ENCODE peak calls at places on chromosomes 13 and 19, in six cellular contexts. D, J, X, A, N and O are unnamed samples.

GRCh38 chr19:5993516-5994406 is 15.8 kb upstream of the RANBP3 start:
- DNase-seq in D (peak; percentile 81), J (no peak), X (peak; percentile 46), A (no peak), N (no peak), O (no peak)

GRCh38 chr19:15288146-15288963 is 44.0 kb downstream of the BRD4 start:
- DNase-seq in D (peak; percentile 80), J (no peak), X (peak; percentile 41), A (no peak), N (no peak), O (no peak)

GRCh38 chr13:32261567-32261966 is 53.6 kb downstream of the ZAR1L start:
- DNase-seq in D (peak; percentile 96), J (no peak), X (peak; percentile 41), A (peak; percentile 30), N (peak; percentile 21), O (no peak)

GRCh38 chr13:109785892-109786450 is 412 bp downstream of the IRS2 start:
- DNase-seq in D (no peak), J (no peak), X (no peak), A (no peak), N (peak; percentile 47), O (no peak)

GRCh38 chr13:40026741-40027140 is 371.3 kb downstream of the COG6 start:
- DNase-seq in D (no peak), J (no peak), X (no peak), A (no peak), N (no peak), O (no peak)

GRCh38 chr13:104327217-104327616 is 1261.0 kb upstream of the SLC10A2 start:
- DNase-seq in D (no peak), J (no peak), X (no peak), A (no peak), N (no peak), O (no peak)

GRCh38 chr19:634975-635652 is 1.8 kb upstream of the POLRMT start:
- DNase-seq in D (no peak), J (no peak), X (no peak), A (no peak), N (no peak), O (no peak)

GRCh38 chr13:25210842-25211241 is 38.8 kb upstream of the AMER2 start:
- DNase-seq in D (no peak), J (no peak), X (no peak), A (no peak), N (no peak), O (no peak)

GRCh38 chr19:2083174-2083854 is 12.8 kb downstream of the MOB3A start:
- DNase-seq in D (peak; percentile 80), J (no peak), X (no peak), A (no peak), N (no peak), O (no peak)

GRCh38 chr13:37319041-37319443 is 213.6 kb upstream of the CSNK1A1L start:
- DNase-seq in D (no peak), J (no peak), X (no peak), A (no peak), N (no peak), O (no peak)

GRCh38 chr13:51731759-51732158 is 72.2 kb downstream of the DHRS12 start:
- DNase-seq in D (no peak), J (no peak), X (no peak), A (no peak), N (no peak), O (no peak)

GRCh38 chr13:80339841-80340642 is 884 bp downstream of the SPRY2 start:
- DNase-seq in D (peak; percentile 74), J (peak; percentile 61), X (peak; percentile 46), A (peak; percentile 46), N (peak; percentile 14), O (no peak)

GRCh38 chr19:870963-871401 is 11.5 kb downstream of the CFD start:
- DNase-seq in D (peak; percentile 87), J (no peak), X (no peak), A (no peak), N (no peak), O (no peak)

GRCh38 chr13:112781881-112782361 is 92.1 kb downstream of the ATP11A start:
- DNase-seq in D (peak; percentile 78), J (peak; percentile 35), X (peak; percentile 25), A (no peak), N (no peak), O (no peak)

GRCh38 chr19:9945319-9945966 is 9.1 kb upstream of the OLFM2 start:
- DNase-seq in D (peak; percentile 98), J (no peak), X (peak; percentile 41), A (peak; percentile 60), N (peak; percentile 78), O (peak; percentile 93)

GRCh38 chr19:16825312-16826168 is 3.7 kb upstream of the SIN3B start:
- DNase-seq in D (peak; percentile 85), J (peak; percentile 54), X (peak; percentile 53), A (peak; percentile 54), N (no peak), O (peak; percentile 93)

GRCh38 chr19:15354557-15355296 is 22.4 kb upstream of the BRD4 start:
- DNase-seq in D (no peak), J (no peak), X (no peak), A (no peak), N (no peak), O (no peak)

GRCh38 chr19:15529774-15530372 is 21.5 kb downstream of the CYP4F22 start:
- DNase-seq in D (no peak), J (no peak), X (peak; percentile 50), A (no peak), N (no peak), O (no peak)

GRCh38 chr13:98221234-98221633 is 44.2 kb upstream of the RNF113B start:
- DNase-seq in D (no peak), J (no peak), X (no peak), A (no peak), N (no peak), O (no peak)

GRCh38 chr19:3053218-3053621 is 9.1 kb downstream of the TLE5 start:
- DNase-seq in D (no peak), J (peak; percentile 55), X (no peak), A (no peak), N (peak; percentile 15), O (no peak)

GRCh38 chr19:12837225-12837624 is 1.1 kb upstream of the MAST1 start:
- DNase-seq in D (no peak), J (no peak), X (no peak), A (no peak), N (peak; percentile 47), O (no peak)

GRCh38 chr19:12838893-12839656 is 760 bp downstream of the MAST1 start:
- DNase-seq in D (no peak), J (no peak), X (no peak), A (no peak), N (no peak), O (no peak)

GRCh38 chr19:12836529-12836863 is 1.8 kb upstream of the MAST1 start:
- DNase-seq in D (no peak), J (no peak), X (no peak), A (no peak), N (no peak), O (no peak)

GRCh38 chr19:12840091-12841079 is 2.1 kb downstream of the MAST1 start:
- DNase-seq in D (no peak), J (peak; percentile 100), X (peak; percentile 71), A (peak; percentile 46), N (peak; percentile 93), O (no peak)

DNA sequence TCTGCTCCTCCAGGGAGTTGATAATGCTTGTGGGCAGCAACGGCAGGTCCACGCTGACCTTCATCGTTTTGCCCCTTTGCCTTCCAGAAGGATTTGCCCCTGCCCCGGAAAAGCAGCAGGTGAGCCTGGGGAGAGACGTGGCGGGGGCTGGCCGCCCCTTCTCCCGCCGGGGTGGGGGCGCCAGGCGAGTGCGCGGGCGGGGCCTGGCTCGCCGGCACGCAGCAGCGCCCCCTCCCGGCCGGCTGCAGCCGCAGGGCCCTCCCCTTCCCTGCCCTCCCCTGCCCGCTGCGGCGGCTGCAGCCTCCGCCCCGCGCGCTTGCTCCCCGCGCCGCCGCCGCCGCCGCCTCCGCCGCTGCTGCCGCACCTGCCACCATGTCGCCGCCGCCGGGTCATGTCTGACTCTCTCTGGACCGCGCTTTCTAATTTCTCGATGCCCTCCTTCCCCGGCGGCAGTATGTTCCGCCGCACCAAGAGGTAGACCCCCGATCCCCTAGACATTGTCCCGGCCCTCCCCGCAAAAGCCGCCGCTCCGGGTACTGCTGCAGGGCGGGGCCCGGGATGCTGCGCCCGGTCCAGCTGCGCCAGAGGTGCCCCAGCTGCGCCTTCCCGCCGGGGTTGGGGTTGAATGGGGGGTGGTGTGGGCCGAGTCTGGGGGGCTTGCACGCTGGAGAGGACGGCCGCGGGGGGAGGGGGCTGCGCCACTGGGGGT is at the start of gene MAST1:
- DNase-seq in D (no peak), J (peak; percentile 86), X (peak; percentile 50), A (no peak), N (peak; percentile 81), O (no peak)
- TF ChIP-seq CTCF in D (peak; percentile 41), J (peak; percentile 89), X (no peak), A (no peak), N (peak; percentile 30), O (peak; percentile 51)

GRCh38 chr19:29811125-29812079 is at the start of gene CCNE1:
- DNase-seq in D (peak; percentile 96), J (peak; percentile 94), X (peak; percentile 97), A (peak; percentile 88), N (peak; percentile 94), O (peak; percentile 95)
- TF ChIP-seq POLR2A in D (no peak), J (no peak), X (no peak), A (no peak), N (peak; percentile 87), O (no peak)

DNA sequence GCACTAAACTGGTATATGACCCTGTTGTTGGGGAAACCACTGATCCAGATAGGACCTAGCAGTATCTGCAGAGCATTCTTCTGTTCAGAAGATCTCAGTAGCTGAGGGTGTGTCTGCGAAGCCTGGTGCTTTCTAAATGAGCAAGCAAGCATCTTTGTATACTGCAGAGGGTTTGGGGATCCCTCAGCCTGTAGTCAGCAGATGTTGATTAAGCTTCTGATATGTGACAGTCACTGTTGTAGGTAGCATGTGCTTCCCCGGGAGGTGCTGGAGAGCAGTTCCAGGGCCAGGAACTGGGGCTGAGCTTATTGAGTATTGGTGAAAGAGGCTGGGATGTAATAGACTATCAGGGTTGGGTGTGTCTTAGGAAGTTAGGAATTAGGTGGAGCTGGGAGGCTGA is 1.5 kb downstream of the SCAF1 start:
- DNase-seq in D (no peak), J (no peak), X (no peak), A (no peak), N (peak; percentile 49), O (no peak)
- TF ChIP-seq POLR2AphosphoS5 in D (no peak), J (no peak), X (no peak), A (no peak), N (no peak), O (no peak)

DNA sequence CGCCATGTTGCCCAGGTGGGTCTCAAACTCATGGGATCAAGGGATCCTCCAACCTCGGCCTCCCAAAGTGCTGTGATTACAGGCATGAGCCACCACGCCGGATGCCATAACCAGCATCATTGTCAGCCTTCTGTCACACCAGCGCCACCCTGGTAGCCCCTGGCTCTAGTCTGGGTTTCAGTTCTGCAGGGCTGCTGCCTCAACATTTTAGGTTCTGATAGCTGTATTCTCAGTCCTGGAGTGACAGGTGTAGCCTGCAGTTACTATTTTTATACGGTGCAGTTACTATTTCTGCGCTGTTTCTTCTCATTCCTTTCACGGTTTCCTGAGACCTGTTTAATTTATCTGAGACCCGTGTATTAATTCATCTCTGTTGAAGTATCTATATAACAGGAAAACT is 57.1 kb downstream of the TRPM4 start:
- DNase-seq in D (no peak), J (no peak), X (no peak), A (no peak), N (no peak), O (no peak)
- TF ChIP-seq CTCF in D (no peak), J (no peak), X (no peak), A (no peak), N (no peak), O (no peak)

GRCh38 chr13:108357228-108357627 is 87.7 kb downstream of the TNFSF13B start:
- DNase-seq in D (no peak), J (no peak), X (no peak), A (no peak), N (no peak), O (no peak)
- TF ChIP-seq POLR2A in D (no peak), J (no peak), X (no peak), A (no peak), N (no peak), O (no peak)